ENCODE peak calls at places on chromosome 7, in nine cellular contexts. One of them, this sample, is unnamed.

GRCh38 chr7:158377800-158378623 is 209.6 kb downstream of the PTPRN2 start:
- DNase-seq in GM18507: no peak
- DNase-seq in iris pigment epithelial cell: no peak
- DNase-seq in cortex of kidney: no peak
- DNase-seq in T1000: no peak
- DNase-seq in H9: no peak
- DNase-seq in neural progenitor cell: no peak
- DNase-seq in left kidney: no peak
- DNase-seq in A549: no peak
- DNase-seq in this sample: no peak

GRCh38 chr7:158646766-158647474 is 57.7 kb downstream of the NCAPG2 start:
- DNase-seq in GM18507: no peak
- DNase-seq in iris pigment epithelial cell: peak; percentile 7
- DNase-seq in cortex of kidney: no peak
- DNase-seq in T1000: no peak
- DNase-seq in H9: peak; percentile 61
- DNase-seq in neural progenitor cell: peak; percentile 60
- DNase-seq in left kidney: peak; percentile 16
- DNase-seq in A549: no peak
- DNase-seq in this sample: no peak

GRCh38 chr7:41872951-41873350 is 170.1 kb upstream of the INHBA start:
- DNase-seq in GM18507: no peak
- DNase-seq in iris pigment epithelial cell: peak; percentile 32
- DNase-seq in cortex of kidney: no peak
- DNase-seq in T1000: no peak
- DNase-seq in H9: no peak
- DNase-seq in neural progenitor cell: no peak
- DNase-seq in left kidney: no peak
- DNase-seq in A549: no peak
- DNase-seq in this sample: no peak

GRCh38 chr7:99498546-99498944 is 1.5 kb downstream of the ZNF394 start:
- DNase-seq in GM18507: no peak
- DNase-seq in iris pigment epithelial cell: no peak
- DNase-seq in cortex of kidney: no peak
- DNase-seq in T1000: no peak
- DNase-seq in H9: no peak
- DNase-seq in neural progenitor cell: no peak
- DNase-seq in left kidney: no peak
- DNase-seq in A549: no peak
- DNase-seq in this sample: no peak

GRCh38 chr7:14449291-14449690 is 453.3 kb downstream of the DGKB start:
- DNase-seq in GM18507: no peak
- DNase-seq in iris pigment epithelial cell: no peak
- DNase-seq in cortex of kidney: no peak
- DNase-seq in T1000: no peak
- DNase-seq in H9: no peak
- DNase-seq in neural progenitor cell: no peak
- DNase-seq in left kidney: no peak
- DNase-seq in A549: no peak
- DNase-seq in this sample: no peak

GRCh38 chr7:152866125-152866524 is 106.6 kb downstream of the ACTR3B start:
- DNase-seq in GM18507: no peak
- DNase-seq in iris pigment epithelial cell: peak; percentile 44
- DNase-seq in cortex of kidney: no peak
- DNase-seq in T1000: no peak
- DNase-seq in H9: no peak
- DNase-seq in neural progenitor cell: no peak
- DNase-seq in left kidney: no peak
- DNase-seq in A549: no peak
- DNase-seq in this sample: no peak

GRCh38 chr7:158004123-158004490 is 583.5 kb downstream of the PTPRN2 start:
- DNase-seq in GM18507: no peak
- DNase-seq in iris pigment epithelial cell: no peak
- DNase-seq in cortex of kidney: no peak
- DNase-seq in T1000: no peak
- DNase-seq in H9: no peak
- DNase-seq in neural progenitor cell: no peak
- DNase-seq in left kidney: no peak
- DNase-seq in A549: no peak
- DNase-seq in this sample: no peak

GRCh38 chr7:74174606-74175082 is 488 bp downstream of the EIF4H start:
- DNase-seq in GM18507: no peak
- DNase-seq in iris pigment epithelial cell: peak; percentile 60
- DNase-seq in cortex of kidney: no peak
- DNase-seq in T1000: no peak
- DNase-seq in H9: peak; percentile 36
- DNase-seq in neural progenitor cell: peak; percentile 75
- DNase-seq in left kidney: peak; percentile 79
- DNase-seq in A549: peak; percentile 41
- DNase-seq in this sample: no peak

GRCh38 chr7:14287398-14287797 is 297.9 kb upstream of the ETV1 start:
- DNase-seq in GM18507: no peak
- DNase-seq in iris pigment epithelial cell: no peak
- DNase-seq in cortex of kidney: no peak
- DNase-seq in T1000: no peak
- DNase-seq in H9: no peak
- DNase-seq in neural progenitor cell: no peak
- DNase-seq in left kidney: no peak
- DNase-seq in A549: no peak
- DNase-seq in this sample: no peak

GRCh38 chr7:34107306-34107705 is 202.0 kb downstream of the BMPER start:
- DNase-seq in GM18507: no peak
- DNase-seq in iris pigment epithelial cell: peak; percentile 31
- DNase-seq in cortex of kidney: no peak
- DNase-seq in T1000: no peak
- DNase-seq in H9: no peak
- DNase-seq in neural progenitor cell: no peak
- DNase-seq in left kidney: no peak
- DNase-seq in A549: no peak
- DNase-seq in this sample: no peak

GRCh38 chr7:120131096-120131839 is 141.7 kb upstream of the KCND2 start:
- DNase-seq in GM18507: no peak
- DNase-seq in iris pigment epithelial cell: no peak
- DNase-seq in cortex of kidney: no peak
- DNase-seq in T1000: no peak
- DNase-seq in H9: no peak
- DNase-seq in neural progenitor cell: no peak
- DNase-seq in left kidney: no peak
- DNase-seq in A549: no peak
- DNase-seq in this sample: no peak

GRCh38 chr7:68964060-68964459 is 634.2 kb upstream of the AUTS2 start:
- DNase-seq in GM18507: no peak
- DNase-seq in iris pigment epithelial cell: no peak
- DNase-seq in cortex of kidney: no peak
- DNase-seq in T1000: no peak
- DNase-seq in H9: no peak
- DNase-seq in neural progenitor cell: peak; percentile 17
- DNase-seq in left kidney: no peak
- DNase-seq in A549: no peak
- DNase-seq in this sample: no peak

GRCh38 chr7:32273297-32273696 is 203.1 kb upstream of the PDE1C start:
- DNase-seq in GM18507: no peak
- DNase-seq in iris pigment epithelial cell: no peak
- DNase-seq in cortex of kidney: no peak
- DNase-seq in T1000: no peak
- DNase-seq in H9: no peak
- DNase-seq in neural progenitor cell: no peak
- DNase-seq in left kidney: no peak
- DNase-seq in A549: no peak
- DNase-seq in this sample: no peak

GRCh38 chr7:46764100-46764941 is 817.6 kb downstream of the TNS3 start:
- DNase-seq in GM18507: no peak
- DNase-seq in iris pigment epithelial cell: peak; percentile 95
- DNase-seq in cortex of kidney: no peak
- DNase-seq in T1000: peak; percentile 77
- DNase-seq in H9: no peak
- DNase-seq in neural progenitor cell: no peak
- DNase-seq in left kidney: no peak
- DNase-seq in A549: peak; percentile 54
- DNase-seq in this sample: peak; percentile 84

GRCh38 chr7:90931996-90932912 is 332.0 kb upstream of the FZD1 start:
- DNase-seq in GM18507: peak; percentile 3
- DNase-seq in iris pigment epithelial cell: no peak
- DNase-seq in cortex of kidney: no peak
- DNase-seq in T1000: no peak
- DNase-seq in H9: no peak
- DNase-seq in neural progenitor cell: no peak
- DNase-seq in left kidney: no peak
- DNase-seq in A549: no peak
- DNase-seq in this sample: peak; percentile 22

GRCh38 chr7:102064361-102065025 is 222.2 kb upstream of the SH2B2 start:
- DNase-seq in GM18507: no peak
- DNase-seq in iris pigment epithelial cell: peak; percentile 42
- DNase-seq in cortex of kidney: no peak
- DNase-seq in T1000: no peak
- DNase-seq in H9: no peak
- DNase-seq in neural progenitor cell: no peak
- DNase-seq in left kidney: peak; percentile 47
- DNase-seq in A549: peak; percentile 24
- DNase-seq in this sample: no peak

GRCh38 chr7:102234801-102235550 is 51.7 kb upstream of the SH2B2 start:
- DNase-seq in GM18507: no peak
- DNase-seq in iris pigment epithelial cell: no peak
- DNase-seq in cortex of kidney: no peak
- DNase-seq in T1000: no peak
- DNase-seq in H9: no peak
- DNase-seq in neural progenitor cell: no peak
- DNase-seq in left kidney: no peak
- DNase-seq in A549: no peak
- DNase-seq in this sample: no peak

GRCh38 chr7:139699640-139700504 is 77.9 kb downstream of the HIPK2 start:
- DNase-seq in GM18507: no peak
- DNase-seq in iris pigment epithelial cell: no peak
- DNase-seq in cortex of kidney: no peak
- DNase-seq in T1000: no peak
- DNase-seq in H9: peak; percentile 62
- DNase-seq in neural progenitor cell: peak; percentile 37
- DNase-seq in left kidney: peak; percentile 47
- DNase-seq in A549: no peak
- DNase-seq in this sample: no peak

GRCh38 chr7:75953431-75953830 is 38.5 kb downstream of the POR start:
- DNase-seq in GM18507: no peak
- DNase-seq in iris pigment epithelial cell: no peak
- DNase-seq in cortex of kidney: no peak
- DNase-seq in T1000: no peak
- DNase-seq in H9: no peak
- DNase-seq in neural progenitor cell: no peak
- DNase-seq in left kidney: no peak
- DNase-seq in A549: no peak
- DNase-seq in this sample: no peak

GRCh38 chr7:159012353-159013069 is 132.2 kb downstream of the VIPR2 start:
- DNase-seq in GM18507: no peak
- DNase-seq in iris pigment epithelial cell: no peak
- DNase-seq in cortex of kidney: no peak
- DNase-seq in T1000: no peak
- DNase-seq in H9: no peak
- DNase-seq in neural progenitor cell: no peak
- DNase-seq in left kidney: no peak
- DNase-seq in A549: no peak
- DNase-seq in this sample: no peak

GRCh38 chr7:126700807-126701604 is 551.7 kb downstream of the GRM8 start:
- DNase-seq in GM18507: peak; percentile 42
- DNase-seq in iris pigment epithelial cell: peak; percentile 99
- DNase-seq in cortex of kidney: no peak
- DNase-seq in T1000: peak; percentile 54
- DNase-seq in H9: peak; percentile 81
- DNase-seq in neural progenitor cell: peak; percentile 20
- DNase-seq in left kidney: peak; percentile 86
- DNase-seq in A549: peak; percentile 18
- DNase-seq in this sample: peak; percentile 68

GRCh38 chr7:21426286-21426957 is 1.5 kb upstream of the SP4 start:
- DNase-seq in GM18507: no peak
- DNase-seq in iris pigment epithelial cell: peak; percentile 9
- DNase-seq in cortex of kidney: no peak
- DNase-seq in T1000: no peak
- DNase-seq in H9: peak; percentile 40
- DNase-seq in neural progenitor cell: no peak
- DNase-seq in left kidney: no peak
- DNase-seq in A549: peak; percentile 7
- DNase-seq in this sample: no peak

This sample was measured in brain pericyte.